ENCODE peak calls at places on chromosome 20, in nine cellular contexts. One of them, this sample, is unnamed. For H3K27me3, the result is how much of the 10 kb centered on the place peaks cover.

GRCh38 chr20:58246346-58246745 is 17.9 kb upstream of the ANKRD60 start:
- DNase-seq in fibroblast of lung: peak
- DNase-seq in colonic mucosa: no peak
- DNase-seq in bronchial epithelial cell: peak
- DNase-seq in CD8-positive, alpha-beta memory T cell: no peak
- DNase-seq in right lobe of liver: no peak
- DNase-seq in esophagus squamous epithelium: no peak
- DNase-seq in endothelial cell of umbilical vein: peak
- DNase-seq in mesendoderm: peak
- DNase-seq in this sample: peak

GRCh38 chr20:6502999-6503398 is 264.5 kb upstream of the BMP2 start:
- DNase-seq in bronchial epithelial cell: no peak
- DNase-seq in right lobe of liver: no peak
- DNase-seq in mesendoderm: no peak
- DNase-seq in fibroblast of lung: no peak
- DNase-seq in CD8-positive, alpha-beta memory T cell: no peak
- DNase-seq in esophagus squamous epithelium: no peak
- DNase-seq in colonic mucosa: no peak
- DNase-seq in endothelial cell of umbilical vein: peak
- DNase-seq in this sample: peak

GRCh38 chr20:4017051-4017702 is 1.8 kb upstream of the RNF24 start:
- DNase-seq in mesendoderm: no peak
- DNase-seq in bronchial epithelial cell: no peak
- DNase-seq in endothelial cell of umbilical vein: no peak
- DNase-seq in colonic mucosa: no peak
- DNase-seq in fibroblast of lung: no peak
- DNase-seq in CD8-positive, alpha-beta memory T cell: no peak
- DNase-seq in esophagus squamous epithelium: no peak
- DNase-seq in right lobe of liver: no peak
- DNase-seq in this sample: no peak

GRCh38 chr20:22795897-22796296 is 211.5 kb upstream of the FOXA2 start:
- DNase-seq in esophagus squamous epithelium: no peak
- DNase-seq in CD8-positive, alpha-beta memory T cell: no peak
- DNase-seq in endothelial cell of umbilical vein: peak
- DNase-seq in right lobe of liver: no peak
- DNase-seq in colonic mucosa: peak
- DNase-seq in fibroblast of lung: peak
- DNase-seq in mesendoderm: peak
- DNase-seq in bronchial epithelial cell: peak
- DNase-seq in this sample: peak

GRCh38 chr20:35174458-35175216 is 2.8 kb downstream of the PROCR start:
- DNase-seq in fibroblast of lung: no peak
- DNase-seq in bronchial epithelial cell: no peak
- DNase-seq in colonic mucosa: peak
- DNase-seq in CD8-positive, alpha-beta memory T cell: no peak
- DNase-seq in mesendoderm: peak
- DNase-seq in esophagus squamous epithelium: no peak
- DNase-seq in endothelial cell of umbilical vein: peak
- DNase-seq in right lobe of liver: peak
- DNase-seq in this sample: no peak

GRCh38 chr20:44516491-44516890 is 5.4 kb downstream of the SERINC3 start:
- DNase-seq in right lobe of liver: no peak
- DNase-seq in colonic mucosa: no peak
- DNase-seq in esophagus squamous epithelium: no peak
- DNase-seq in mesendoderm: no peak
- DNase-seq in CD8-positive, alpha-beta memory T cell: no peak
- DNase-seq in endothelial cell of umbilical vein: no peak
- DNase-seq in bronchial epithelial cell: no peak
- DNase-seq in fibroblast of lung: no peak
- DNase-seq in this sample: no peak

GRCh38 chr20:14337400-14338171 is at the start of gene FLRT3:
- DNase-seq in mesendoderm: peak
- DNase-seq in endothelial cell of umbilical vein: peak
- DNase-seq in esophagus squamous epithelium: no peak
- DNase-seq in CD8-positive, alpha-beta memory T cell: no peak
- DNase-seq in right lobe of liver: peak
- DNase-seq in bronchial epithelial cell: peak
- DNase-seq in fibroblast of lung: peak
- DNase-seq in colonic mucosa: peak
- DNase-seq in this sample: peak

GRCh38 chr20:18524646-18525045 is 16.9 kb downstream of the SEC23B start:
- DNase-seq in colonic mucosa: no peak
- DNase-seq in fibroblast of lung: peak
- DNase-seq in mesendoderm: no peak
- DNase-seq in esophagus squamous epithelium: no peak
- DNase-seq in CD8-positive, alpha-beta memory T cell: no peak
- DNase-seq in right lobe of liver: no peak
- DNase-seq in endothelial cell of umbilical vein: no peak
- DNase-seq in bronchial epithelial cell: peak
- DNase-seq in this sample: peak

GRCh38 chr20:20731945-20732296 is 19.5 kb upstream of the RALGAPA2 start:
- DNase-seq in esophagus squamous epithelium: no peak
- DNase-seq in right lobe of liver: no peak
- DNase-seq in bronchial epithelial cell: peak
- DNase-seq in CD8-positive, alpha-beta memory T cell: no peak
- DNase-seq in fibroblast of lung: no peak
- DNase-seq in endothelial cell of umbilical vein: peak
- DNase-seq in mesendoderm: no peak
- DNase-seq in colonic mucosa: no peak
- DNase-seq in this sample: peak

GRCh38 chr20:24672181-24672880 is 202.9 kb downstream of the SYNDIG1 start:
- DNase-seq in CD8-positive, alpha-beta memory T cell: no peak
- DNase-seq in esophagus squamous epithelium: no peak
- DNase-seq in endothelial cell of umbilical vein: no peak
- DNase-seq in mesendoderm: no peak
- DNase-seq in bronchial epithelial cell: no peak
- DNase-seq in right lobe of liver: no peak
- DNase-seq in colonic mucosa: no peak
- DNase-seq in fibroblast of lung: peak
- DNase-seq in this sample: no peak

GRCh38 chr20:19460386-19460785 is 247.9 kb downstream of the SLC24A3 start:
- DNase-seq in colonic mucosa: no peak
- DNase-seq in endothelial cell of umbilical vein: no peak
- DNase-seq in right lobe of liver: no peak
- DNase-seq in CD8-positive, alpha-beta memory T cell: no peak
- DNase-seq in bronchial epithelial cell: peak
- DNase-seq in fibroblast of lung: peak
- DNase-seq in esophagus squamous epithelium: no peak
- DNase-seq in mesendoderm: no peak
- DNase-seq in this sample: peak

GRCh38 chr20:57869291-57869950 is 159.6 kb upstream of the PMEPA1 start:
- DNase-seq in CD8-positive, alpha-beta memory T cell: no peak
- DNase-seq in esophagus squamous epithelium: no peak
- DNase-seq in mesendoderm: no peak
- DNase-seq in right lobe of liver: no peak
- DNase-seq in bronchial epithelial cell: no peak
- DNase-seq in endothelial cell of umbilical vein: no peak
- DNase-seq in colonic mucosa: no peak
- DNase-seq in fibroblast of lung: no peak
- DNase-seq in this sample: no peak

GRCh38 chr20:57209413-57209812 is 57.0 kb downstream of the BMP7 start:
- DNase-seq in fibroblast of lung: no peak
- DNase-seq in bronchial epithelial cell: no peak
- DNase-seq in CD8-positive, alpha-beta memory T cell: no peak
- DNase-seq in esophagus squamous epithelium: no peak
- DNase-seq in mesendoderm: no peak
- DNase-seq in colonic mucosa: no peak
- DNase-seq in right lobe of liver: no peak
- DNase-seq in endothelial cell of umbilical vein: no peak
- DNase-seq in this sample: no peak

GRCh38 chr20:59047938-59048680 is 5.5 kb upstream of the PRELID3B start:
- DNase-seq in CD8-positive, alpha-beta memory T cell: no peak
- DNase-seq in colonic mucosa: peak
- DNase-seq in esophagus squamous epithelium: no peak
- DNase-seq in endothelial cell of umbilical vein: no peak
- DNase-seq in right lobe of liver: no peak
- DNase-seq in fibroblast of lung: peak
- DNase-seq in mesendoderm: no peak
- DNase-seq in bronchial epithelial cell: peak
- DNase-seq in this sample: peak

GRCh38 chr20:47661714-47662113 is 123.6 kb downstream of the SULF2 start:
- DNase-seq in bronchial epithelial cell: no peak
- DNase-seq in colonic mucosa: no peak
- DNase-seq in esophagus squamous epithelium: no peak
- DNase-seq in fibroblast of lung: no peak
- DNase-seq in right lobe of liver: no peak
- DNase-seq in endothelial cell of umbilical vein: no peak
- DNase-seq in mesendoderm: no peak
- DNase-seq in CD8-positive, alpha-beta memory T cell: no peak
- DNase-seq in this sample: no peak

GRCh38 chr20:25389858-25390537 is 637 bp downstream of the ABHD12 start:
- DNase-seq in esophagus squamous epithelium: no peak
- DNase-seq in mesendoderm: peak
- DNase-seq in fibroblast of lung: no peak
- DNase-seq in right lobe of liver: peak
- DNase-seq in bronchial epithelial cell: no peak
- DNase-seq in CD8-positive, alpha-beta memory T cell: peak
- DNase-seq in endothelial cell of umbilical vein: peak
- DNase-seq in colonic mucosa: peak
- DNase-seq in this sample: no peak

GRCh38 chr20:4220352-4220751 is 205.0 kb upstream of the RNF24 start:
- DNase-seq in mesendoderm: no peak
- DNase-seq in right lobe of liver: no peak
- DNase-seq in colonic mucosa: no peak
- DNase-seq in endothelial cell of umbilical vein: no peak
- DNase-seq in bronchial epithelial cell: no peak
- DNase-seq in CD8-positive, alpha-beta memory T cell: no peak
- DNase-seq in esophagus squamous epithelium: no peak
- DNase-seq in fibroblast of lung: no peak
- DNase-seq in this sample: no peak

GRCh38 chr20:59148713-59149493 is 14.7 kb upstream of the ZNF831 start:
- DNase-seq in esophagus squamous epithelium: no peak
- DNase-seq in endothelial cell of umbilical vein: no peak
- DNase-seq in CD8-positive, alpha-beta memory T cell: peak
- DNase-seq in mesendoderm: no peak
- DNase-seq in fibroblast of lung: no peak
- DNase-seq in bronchial epithelial cell: no peak
- DNase-seq in right lobe of liver: no peak
- DNase-seq in colonic mucosa: no peak
- DNase-seq in this sample: no peak

GRCh38 chr20:52087471-52087870 is 104.1 kb downstream of the ZFP64 start:
- DNase-seq in bronchial epithelial cell: no peak
- DNase-seq in mesendoderm: no peak
- DNase-seq in endothelial cell of umbilical vein: no peak
- DNase-seq in fibroblast of lung: no peak
- DNase-seq in CD8-positive, alpha-beta memory T cell: no peak
- DNase-seq in right lobe of liver: no peak
- DNase-seq in esophagus squamous epithelium: no peak
- DNase-seq in colonic mucosa: no peak
- DNase-seq in this sample: no peak
- H3K4me3 ChIP-seq in bronchial epithelial cell: no peak
- H3K4me3 ChIP-seq in mesendoderm: no peak
- H3K4me3 ChIP-seq in endothelial cell of umbilical vein: no peak
- H3K4me3 ChIP-seq in fibroblast of lung: no peak
- H3K4me3 ChIP-seq in CD8-positive, alpha-beta memory T cell: no peak
- H3K4me3 ChIP-seq in right lobe of liver: no peak
- H3K4me3 ChIP-seq in esophagus squamous epithelium: no peak
- H3K4me3 ChIP-seq in colonic mucosa: no peak
- H3K4me3 ChIP-seq in this sample: no peak

GRCh38 chr20:703426-703825 is 27.8 kb upstream of the SCRT2 start:
- DNase-seq in fibroblast of lung: no peak
- DNase-seq in colonic mucosa: no peak
- DNase-seq in esophagus squamous epithelium: no peak
- DNase-seq in mesendoderm: no peak
- DNase-seq in bronchial epithelial cell: no peak
- DNase-seq in CD8-positive, alpha-beta memory T cell: no peak
- DNase-seq in endothelial cell of umbilical vein: no peak
- DNase-seq in right lobe of liver: no peak
- DNase-seq in this sample: no peak
- H3K27me3 ChIP-seq in fibroblast of lung: under half
- H3K27me3 ChIP-seq in colonic mucosa: under half
- H3K27me3 ChIP-seq in esophagus squamous epithelium: half or more
- H3K27me3 ChIP-seq in mesendoderm: under half
- H3K27me3 ChIP-seq in bronchial epithelial cell: under half
- H3K27me3 ChIP-seq in CD8-positive, alpha-beta memory T cell: under half
- H3K27me3 ChIP-seq in endothelial cell of umbilical vein: under half
- H3K27me3 ChIP-seq in right lobe of liver: under half
- H3K27me3 ChIP-seq in this sample: under half

DNA sequence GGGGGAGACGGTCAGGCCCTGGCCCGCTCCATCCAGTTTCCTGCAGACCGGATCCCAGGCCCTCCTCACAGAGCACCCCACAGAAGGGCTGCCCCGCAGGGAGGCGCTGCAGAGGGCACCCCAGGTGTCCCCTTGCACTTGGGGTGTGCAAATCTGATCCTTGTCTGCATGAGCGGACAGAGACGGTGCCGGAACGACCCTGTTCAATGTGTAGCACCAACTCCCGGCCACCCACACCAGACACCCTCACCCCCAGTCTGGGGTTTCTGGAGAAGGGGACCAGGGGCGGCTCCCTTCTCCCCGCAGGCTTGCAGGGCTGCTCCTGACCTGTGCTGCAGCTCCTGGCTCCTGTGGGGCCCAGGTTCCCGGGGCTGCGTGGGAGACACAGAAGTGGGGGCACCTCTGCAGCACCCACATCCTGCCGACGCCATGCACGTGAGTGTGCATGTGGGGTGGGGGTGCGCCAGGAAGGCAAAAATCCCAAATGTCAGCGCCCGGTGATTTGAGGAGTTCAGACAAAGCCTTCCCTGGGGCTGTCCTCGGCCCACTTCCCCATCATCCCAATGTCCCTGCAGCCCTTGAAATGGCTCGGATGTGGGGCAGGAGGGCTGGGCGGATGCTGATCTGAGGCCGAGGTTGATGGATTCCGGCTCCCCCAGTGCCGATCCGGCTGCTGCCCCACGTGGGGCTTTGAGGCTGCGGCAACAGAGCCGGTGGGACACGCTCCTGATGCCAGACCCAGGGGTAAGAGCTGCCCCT is 85.3 kb upstream of the BHLHE23 start:
- DNase-seq in bronchial epithelial cell: no peak
- DNase-seq in mesendoderm: no peak
- DNase-seq in colonic mucosa: no peak
- DNase-seq in esophagus squamous epithelium: no peak
- DNase-seq in endothelial cell of umbilical vein: no peak
- DNase-seq in CD8-positive, alpha-beta memory T cell: no peak
- DNase-seq in right lobe of liver: peak
- DNase-seq in fibroblast of lung: no peak
- DNase-seq in this sample: no peak
- H3K4me3 ChIP-seq in bronchial epithelial cell: no peak
- H3K4me3 ChIP-seq in mesendoderm: no peak
- H3K4me3 ChIP-seq in colonic mucosa: no peak
- H3K4me3 ChIP-seq in esophagus squamous epithelium: no peak
- H3K4me3 ChIP-seq in endothelial cell of umbilical vein: no peak
- H3K4me3 ChIP-seq in CD8-positive, alpha-beta memory T cell: no peak
- H3K4me3 ChIP-seq in right lobe of liver: no peak
- H3K4me3 ChIP-seq in fibroblast of lung: no peak
- H3K4me3 ChIP-seq in this sample: no peak

DNA sequence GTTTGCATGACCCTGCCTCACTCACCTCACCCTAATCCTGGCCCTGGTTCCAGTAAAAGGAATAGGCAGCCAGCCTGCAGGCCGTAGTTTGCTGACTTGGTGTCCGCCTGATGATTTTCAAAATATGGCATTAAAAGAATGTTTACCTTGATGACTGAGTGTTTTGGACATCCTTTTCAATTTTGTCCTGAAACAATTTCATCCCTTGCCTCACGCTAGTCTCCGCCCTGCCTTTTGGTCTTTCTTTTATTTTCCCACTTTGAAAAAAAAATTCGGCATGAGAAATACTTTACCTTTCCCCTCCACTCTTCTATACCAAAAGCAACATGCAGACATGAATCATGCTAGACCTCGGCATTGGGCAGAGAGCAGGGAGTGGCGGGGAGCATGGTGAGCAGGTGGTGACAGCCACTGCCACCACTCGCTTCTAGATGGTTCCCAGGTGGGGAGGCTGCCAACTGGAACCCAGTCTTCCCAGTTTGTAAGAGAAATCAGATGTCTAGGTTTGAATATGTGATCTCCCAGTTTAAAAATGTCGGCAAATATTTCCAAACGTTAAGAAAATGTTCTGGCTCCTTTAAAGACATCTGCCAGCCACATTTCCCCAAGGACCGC is 9.4 kb downstream of the CD40 start:
- DNase-seq in CD8-positive, alpha-beta memory T cell: no peak
- DNase-seq in colonic mucosa: no peak
- DNase-seq in mesendoderm: no peak
- DNase-seq in endothelial cell of umbilical vein: no peak
- DNase-seq in bronchial epithelial cell: no peak
- DNase-seq in fibroblast of lung: no peak
- DNase-seq in esophagus squamous epithelium: no peak
- DNase-seq in right lobe of liver: no peak
- DNase-seq in this sample: no peak
- H3K27me3 ChIP-seq in CD8-positive, alpha-beta memory T cell: under half
- H3K27me3 ChIP-seq in colonic mucosa: under half
- H3K27me3 ChIP-seq in mesendoderm: under half
- H3K27me3 ChIP-seq in endothelial cell of umbilical vein: under half
- H3K27me3 ChIP-seq in bronchial epithelial cell: under half
- H3K27me3 ChIP-seq in fibroblast of lung: under half
- H3K27me3 ChIP-seq in esophagus squamous epithelium: under half
- H3K27me3 ChIP-seq in right lobe of liver: under half
- H3K27me3 ChIP-seq in this sample: under half